ENCODE peak calls at places on chromosomes 3 and 15, in ten cellular contexts. T, M, G, O, B, C, E, N, A and H are unnamed samples.

GRCh38 chr3:129077222-129077621 is 16.6 kb downstream of the GP9 start:
- DNase-seq in E (no peak), B (no peak), G (no peak), T (no peak), C (no peak), A (no peak), N (no peak), M (no peak), O (no peak), H (no peak)

GRCh38 chr3:97720417-97720816 is 44.1 kb upstream of the ARL6 start:
- DNase-seq in N (no peak), B (no peak), M (no peak), T (peak), O (no peak), E (no peak), G (no peak), A (no peak), C (no peak), H (no peak)

GRCh38 chr3:133377396-133377795 is 22.5 kb upstream of the BFSP2 start:
- DNase-seq in T (no peak), M (no peak), N (no peak), O (peak), A (peak), B (no peak), C (no peak), E (no peak), G (peak), H (no peak)

GRCh38 chr15:35481992-35482391 is 64.0 kb downstream of the DPH6 start:
- DNase-seq in O (no peak), T (no peak), N (no peak), C (no peak), B (no peak), G (peak), A (peak), M (no peak), E (peak), H (no peak)

GRCh38 chr3:128455116-128455515 is 11.6 kb downstream of the DNAJB8 start:
- DNase-seq in C (no peak), M (no peak), A (no peak), E (no peak), G (no peak), B (no peak), T (no peak), O (no peak), N (no peak), H (no peak)

GRCh38 chr3:34009480-34009844 is 211.0 kb downstream of the PDCD6IP start:
- DNase-seq in N (no peak), G (no peak), M (no peak), B (no peak), E (no peak), O (no peak), A (no peak), C (no peak), T (no peak), H (no peak)

GRCh38 chr3:104673981-104674380 is 692.7 kb upstream of the ALCAM start:
- DNase-seq in G (peak), A (no peak), E (no peak), M (no peak), B (no peak), C (no peak), O (no peak), N (no peak), T (no peak), H (no peak)

GRCh38 chr15:78000089-78000926 is 77.2 kb downstream of the TBC1D2B start:
- DNase-seq in E (peak), B (peak), M (peak), T (no peak), C (peak), G (peak), O (peak), A (no peak), N (peak), H (peak)

GRCh38 chr15:65993762-65994161 is 124.5 kb downstream of the RAB11A start:
- DNase-seq in T (no peak), O (no peak), E (no peak), G (no peak), B (no peak), N (no peak), A (no peak), M (no peak), C (no peak), H (no peak)

GRCh38 chr3:114272271-114272670 is 21.6 kb upstream of the TIGIT start:
- DNase-seq in O (no peak), G (peak), B (no peak), A (no peak), C (no peak), E (no peak), N (no peak), M (no peak), T (no peak), H (no peak)

GRCh38 chr3:155416500-155417118 is 123.1 kb upstream of the STRIT1 start:
- DNase-seq in O (no peak), T (no peak), N (no peak), G (peak), E (no peak), C (no peak), A (no peak), M (no peak), B (no peak), H (no peak)

GRCh38 chr3:156518726-156519125 is 36.2 kb downstream of the SSR3 start:
- DNase-seq in A (no peak), E (no peak), O (no peak), C (no peak), N (no peak), G (peak), M (no peak), B (no peak), T (no peak), H (no peak)

GRCh38 chr15:31867536-31868442 is 162.5 kb upstream of the CHRNA7 start:
- DNase-seq in C (peak), M (peak), G (peak), N (peak), E (no peak), A (no peak), T (no peak), B (peak), O (peak), H (peak)

GRCh38 chr3:196341142-196341541 is 3.0 kb upstream of the TM4SF19 start:
- DNase-seq in B (no peak), E (no peak), A (peak), T (no peak), N (no peak), G (peak), M (no peak), O (peak), C (no peak), H (no peak)

GRCh38 chr15:50685191-50685975 is 1.2 kb downstream of the TRPM7 start:
- DNase-seq in C (no peak), T (no peak), A (no peak), E (no peak), O (peak), G (no peak), B (no peak), N (no peak), M (no peak), H (no peak)

GRCh38 chr15:25680659-25680970 is 182.5 kb downstream of the ATP10A start:
- DNase-seq in B (no peak), M (no peak), E (no peak), G (no peak), N (no peak), C (no peak), T (no peak), O (no peak), A (no peak), H (no peak)

GRCh38 chr15:53477981-53478766 is 281.3 kb downstream of the WDR72 start:
- DNase-seq in O (no peak), G (no peak), T (no peak), A (no peak), M (no peak), C (no peak), E (no peak), N (no peak), B (no peak), H (no peak)

GRCh38 chr15:79028411-79028964 is 62.1 kb downstream of the RASGRF1 start:
- DNase-seq in B (no peak), M (no peak), C (peak), E (no peak), A (no peak), G (no peak), N (no peak), T (peak), O (peak), H (peak)

GRCh38 chr3:113773381-113773780 is 26.5 kb downstream of the ATP6V1A start:
- DNase-seq in N (no peak), B (no peak), A (peak), O (no peak), M (no peak), T (no peak), E (no peak), C (no peak), G (peak), H (no peak)

GRCh38 chr15:94029495-94029894 is 201.9 kb upstream of the MCTP2 start:
- DNase-seq in G (peak), A (no peak), O (no peak), T (no peak), B (no peak), N (no peak), C (no peak), M (no peak), E (peak), H (no peak)

GRCh38 chr3:181383201-181383600 is 328.5 kb upstream of the SOX2 start:
- DNase-seq in T (no peak), E (no peak), B (no peak), O (no peak), N (no peak), M (no peak), G (no peak), C (no peak), A (no peak), H (no peak)

GRCh38 chr3:35071768-35072167 is 567.6 kb upstream of the ARPP21 start:
- DNase-seq in T (no peak), C (no peak), M (no peak), A (no peak), B (no peak), O (no peak), N (no peak), E (no peak), G (no peak), H (no peak)

GRCh38 chr15:56298723-56299122 is 55.0 kb upstream of the RFX7 start:
- DNase-seq in A (no peak), M (no peak), O (no peak), C (no peak), N (no peak), E (no peak), G (no peak), T (no peak), B (no peak), H (no peak)

GRCh38 chr15:64806509-64806908 is 18.9 kb downstream of the PIF1 start:
- DNase-seq in N (no peak), G (no peak), T (no peak), O (no peak), A (no peak), B (no peak), C (no peak), M (no peak), E (no peak), H (no peak)

GRCh38 chr3:188720636-188721035 is 451.1 kb upstream of the TPRG1 start:
- DNase-seq in B (no peak), M (no peak), E (no peak), N (no peak), T (no peak), A (no peak), C (no peak), O (no peak), G (no peak), H (no peak)

GRCh38 chr3:123782488-123782887 is 101.6 kb downstream of the MYLK start:
- DNase-seq in T (no peak), G (no peak), E (no peak), C (no peak), B (no peak), O (no peak), M (no peak), A (no peak), N (no peak), H (no peak)

GRCh38 chr15:99169769-99170311 is 65.0 kb downstream of the SYNM start:
- DNase-seq in E (no peak), N (no peak), M (no peak), B (no peak), G (peak), A (no peak), T (no peak), C (no peak), O (no peak), H (no peak)